ENCODE peak calls at places on chromosomes 16 and 17, in seven cellular contexts. Q is transverse colon, T is H54, B is sigmoid colon, Z is stomach, O is testis, H is lower leg skin. P is an unnamed sample.

GRCh38 chr17:42171831-42172230 is 9.1 kb downstream of the KCNH4 start:
- DNase-seq in Q (no peak), T (no peak), B (no peak), Z (no peak), O (no peak), H (no peak), P (no peak)

GRCh38 chr17:58207451-58207850 is 11.6 kb downstream of the MKS1 start:
- DNase-seq in Q (no peak), T (no peak), B (no peak), Z (no peak), O (no peak), H (no peak), P (no peak)

GRCh38 chr16:63005356-63005755 is 969.1 kb upstream of the CDH8 start:
- DNase-seq in Q (no peak), T (no peak), B (no peak), Z (no peak), O (no peak), H (no peak), P (no peak)

GRCh38 chr16:65176603-65177002 is 54.7 kb upstream of the CDH11 start:
- DNase-seq in Q (peak), T (no peak), B (peak), Z (no peak), O (peak), H (no peak), P (no peak)

GRCh38 chr17:72373910-72374741 is 253.3 kb downstream of the SOX9 start:
- DNase-seq in Q (no peak), T (no peak), B (no peak), Z (no peak), O (no peak), H (no peak), P (no peak)

GRCh38 chr17:81009124-81009523 is 17.5 kb downstream of the CHMP6 start:
- DNase-seq in Q (no peak), T (no peak), B (no peak), Z (no peak), O (no peak), H (no peak), P (no peak)

GRCh38 chr16:69855587-69855986 is 93.5 kb downstream of the WWP2 start:
- DNase-seq in Q (no peak), T (no peak), B (no peak), Z (no peak), O (no peak), H (no peak), P (no peak)

GRCh38 chr17:2814499-2815341 is 18.5 kb downstream of the RAP1GAP2 start:
- DNase-seq in Q (peak), T (peak), B (no peak), Z (no peak), O (no peak), H (peak), P (no peak)

GRCh38 chr17:4833941-4834501 is 881 bp downstream of the MINK1 start:
- DNase-seq in Q (peak), T (no peak), B (peak), Z (no peak), O (peak), H (no peak), P (peak)

GRCh38 chr17:74245145-74245817 is 28.8 kb upstream of the DNAI2 start:
- DNase-seq in Q (no peak), T (no peak), B (no peak), Z (no peak), O (no peak), H (no peak), P (no peak)

GRCh38 chr17:78210111-78210510 is 3.9 kb upstream of the BIRC5 start:
- DNase-seq in Q (no peak), T (no peak), B (no peak), Z (no peak), O (no peak), H (no peak), P (no peak)

GRCh38 chr17:77353684-77354419 is 213.1 kb downstream of the SEC14L1 start:
- DNase-seq in Q (no peak), T (no peak), B (peak), Z (peak), O (peak), H (no peak), P (no peak)

GRCh38 chr17:60640503-60640902 is 37.1 kb upstream of the BCAS3 start:
- DNase-seq in Q (no peak), T (no peak), B (no peak), Z (no peak), O (no peak), H (no peak), P (peak)

GRCh38 chr16:82181456-82182185 is 11.6 kb upstream of the MPHOSPH6 start:
- DNase-seq in Q (no peak), T (no peak), B (no peak), Z (no peak), O (no peak), H (no peak), P (no peak)

GRCh38 chr17:45782889-45783592 is 1.1 kb upstream of the CRHR1 start:
- DNase-seq in Q (no peak), T (no peak), B (no peak), Z (no peak), O (peak), H (no peak), P (peak)

GRCh38 chr16:79698341-79698753 is 97.8 kb upstream of the MAF start:
- DNase-seq in Q (no peak), T (no peak), B (peak), Z (no peak), O (peak), H (no peak), P (no peak)

GRCh38 chr16:4675864-4676786 is 17.2 kb upstream of the NUDT16L1 start:
- DNase-seq in Q (peak), T (no peak), B (no peak), Z (no peak), O (no peak), H (no peak), P (no peak)

GRCh38 chr16:927931-928330 is 42.9 kb downstream of the LMF1 start:
- DNase-seq in Q (no peak), T (no peak), B (no peak), Z (no peak), O (no peak), H (no peak), P (no peak)

GRCh38 chr17:8079291-8080207 is 8.0 kb downstream of the ALOX12B start:
- DNase-seq in Q (peak), T (peak), B (peak), Z (peak), O (peak), H (no peak), P (peak)

GRCh38 chr16:19295393-19295792 is 9.9 kb downstream of the CLEC19A start:
- DNase-seq in Q (no peak), T (no peak), B (no peak), Z (no peak), O (no peak), H (no peak), P (no peak)

GRCh38 chr16:12522334-12522733 is 281.4 kb downstream of the CPPED1 start:
- DNase-seq in Q (no peak), T (no peak), B (no peak), Z (no peak), O (no peak), H (no peak), P (no peak)

GRCh38 chr17:60149691-60150582 is at the start of gene CA4:
- DNase-seq in Q (no peak), T (no peak), B (no peak), Z (no peak), O (no peak), H (no peak), P (peak)

GRCh38 chr17:14311979-14312378 is 11.1 kb downstream of the HS3ST3B1 start:
- DNase-seq in Q (no peak), T (no peak), B (no peak), Z (no peak), O (no peak), H (no peak), P (no peak)

GRCh38 chr16:46853713-46854443 is 22.9 kb upstream of the C16orf87 start:
- DNase-seq in Q (peak), T (peak), B (peak), Z (peak), O (peak), H (peak), P (peak)

GRCh38 chr17:78372811-78373210 is 5.6 kb upstream of the PGS1 start:
- DNase-seq in Q (no peak), T (no peak), B (no peak), Z (no peak), O (no peak), H (no peak), P (no peak)

GRCh38 chr17:10073905-10074304 is 124.5 kb downstream of the GAS7 start:
- DNase-seq in Q (no peak), T (no peak), B (peak), Z (no peak), O (no peak), H (no peak), P (no peak)

GRCh38 chr17:9261059-9262029 is 240.0 kb downstream of the NTN1 start:
- DNase-seq in Q (no peak), T (no peak), B (no peak), Z (no peak), O (no peak), H (no peak), P (no peak)

GRCh38 chr17:36149296-36149820 is 27.1 kb downstream of the TBC1D3B start:
- DNase-seq in Q (no peak), T (peak), B (peak), Z (no peak), O (peak), H (no peak), P (peak)

GRCh38 chr17:80192268-80192667 is 22.4 kb downstream of the CARD14 start:
- DNase-seq in Q (no peak), T (no peak), B (no peak), Z (no peak), O (no peak), H (peak), P (no peak)

GRCh38 chr16:67155305-67156145 is 4.2 kb downstream of the TRADD start:
- DNase-seq in Q (peak), T (peak), B (peak), Z (peak), O (peak), H (no peak), P (peak)

GRCh38 chr17:58244958-58245357 is 6.6 kb downstream of the LPO start:
- DNase-seq in Q (no peak), T (no peak), B (no peak), Z (no peak), O (no peak), H (no peak), P (peak)

GRCh38 chr17:63601439-63602371 is 1.0 kb downstream of the TACO1 start:
- DNase-seq in Q (peak), T (no peak), B (no peak), Z (no peak), O (no peak), H (no peak), P (peak)

GRCh38 chr17:75238684-75239191 is 22.7 kb downstream of the GGA3 start:
- DNase-seq in Q (peak), T (peak), B (no peak), Z (peak), O (peak), H (no peak), P (peak)

GRCh38 chr17:44961921-44962350 is 6.2 kb downstream of the C1QL1 start:
- DNase-seq in Q (no peak), T (peak), B (peak), Z (no peak), O (no peak), H (no peak), P (no peak)

GRCh38 chr17:32518856-32519768 is 32.3 kb downstream of the CDK5R1 start:
- DNase-seq in Q (peak), T (no peak), B (peak), Z (peak), O (peak), H (no peak), P (peak)
- TF ChIP-seq POLR2A in Q (no peak), T (peak), B (no peak), Z (no peak), O (no peak), H (no peak), P (no peak)

DNA sequence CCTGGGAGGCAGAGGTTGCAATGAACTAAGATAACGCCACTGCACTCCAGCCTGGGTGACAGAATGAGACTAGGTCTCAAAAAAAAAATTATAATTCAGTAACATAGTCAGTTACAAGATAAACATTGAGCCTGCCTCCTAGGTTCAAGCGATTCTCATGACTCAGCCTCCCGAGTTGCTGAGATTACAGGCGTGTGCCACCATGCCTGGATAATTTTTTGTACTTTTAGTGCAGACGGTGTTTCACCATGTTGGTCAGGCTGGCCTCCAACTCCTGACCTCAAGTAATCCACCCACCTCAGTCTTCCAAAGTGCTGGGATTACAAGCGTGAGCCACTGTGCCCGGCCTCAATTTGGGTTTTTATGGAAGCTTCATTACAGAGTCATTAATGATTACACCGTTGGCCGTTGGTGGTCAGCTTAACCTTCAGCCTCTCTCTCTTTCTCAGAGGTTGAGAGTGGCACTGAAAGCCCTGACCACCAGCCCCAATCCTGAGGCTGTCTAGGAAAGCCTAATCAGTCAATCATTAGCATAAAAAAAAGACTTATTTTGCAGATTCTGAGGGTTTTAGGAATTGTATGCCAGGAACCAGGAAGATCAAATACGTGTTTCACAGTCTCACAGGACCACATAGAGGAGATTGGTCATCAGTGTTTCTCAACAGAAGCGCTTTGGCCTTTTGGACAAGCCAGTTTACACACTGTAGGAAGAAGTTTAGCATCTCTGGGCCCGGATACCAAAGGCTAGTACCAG is 1.3 kb upstream of the LRRC37A3 start:
- DNase-seq in Q (no peak), T (no peak), B (no peak), Z (no peak), O (no peak), H (no peak), P (peak)
- TF ChIP-seq POLR2A in Q (no peak), T (no peak), B (no peak), Z (no peak), O (no peak), H (no peak), P (no peak)

GRCh38 chr16:58399718-58400633 is 7.7 kb downstream of the GINS3 start:
- DNase-seq in Q (no peak), T (no peak), B (no peak), Z (no peak), O (no peak), H (no peak), P (no peak)

GRCh38 chr16:58402796-58403195 is 10.5 kb downstream of the GINS3 start:
- DNase-seq in Q (no peak), T (no peak), B (no peak), Z (no peak), O (no peak), H (no peak), P (no peak)
- TF ChIP-seq POLR2A in Q (no peak), T (no peak), B (no peak), Z (no peak), O (no peak), H (no peak), P (no peak)

DNA sequence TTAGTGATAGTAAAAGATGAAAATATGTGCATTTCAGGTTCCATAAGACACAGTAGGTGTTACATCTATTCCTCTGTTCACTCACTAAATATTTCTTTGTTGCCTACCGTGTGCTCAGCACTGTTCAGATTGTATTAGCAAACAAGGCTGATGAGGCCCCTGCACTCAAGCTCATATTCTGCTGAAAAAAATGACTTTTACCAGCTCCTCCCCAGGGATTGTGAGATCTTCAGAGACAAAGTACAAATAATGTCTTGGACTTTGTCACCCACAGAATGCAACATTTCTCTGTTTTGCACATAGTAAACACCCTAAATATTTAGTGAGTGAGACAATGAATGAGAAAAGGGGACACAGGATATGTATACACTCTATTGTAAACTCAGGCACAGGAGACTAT is 21.9 kb upstream of the MYOCD start:
- DNase-seq in Q (no peak), T (no peak), B (no peak), Z (no peak), O (no peak), H (no peak), P (no peak)
- TF ChIP-seq POLR2A in Q (no peak), T (no peak), B (no peak), Z (no peak), O (no peak), H (no peak), P (no peak)

P was measured in erythroblast.